ENCODE peak calls at places on chromosomes 11 and 22, in eight cellular contexts. Z, G, M, F, J, L, I and D are unnamed samples.

GRCh38 chr11:5369793-5370192 is 13.8 kb upstream of the OR51M1 start:
- DNase-seq in M (no peak), F (no peak), L (no peak), I (peak; percentile 14), J (no peak), G (no peak), Z (no peak), D (no peak)

GRCh38 chr22:32997295-32997694 is 60.9 kb downstream of the SYN3 start:
- DNase-seq in J (no peak), M (no peak), F (no peak), Z (no peak), L (no peak), G (no peak), I (no peak), D (no peak)

GRCh38 chr22:19879248-19879575 is 24.5 kb upstream of the GNB1L start:
- DNase-seq in J (no peak), M (no peak), G (no peak), L (no peak), F (no peak), I (no peak), Z (no peak), D (no peak)

GRCh38 chr11:126310229-126310991 is 6.5 kb downstream of the DCPS start:
- DNase-seq in M (peak; percentile 36), J (peak; percentile 20), F (peak; percentile 87), L (peak; percentile 71), G (peak; percentile 49), Z (no peak), I (no peak), D (no peak)

GRCh38 chr11:35629511-35629910 is 11.3 kb downstream of the FJX1 start:
- DNase-seq in Z (no peak), L (no peak), M (no peak), J (no peak), F (no peak), I (no peak), G (no peak), D (no peak)

GRCh38 chr22:45478108-45478771 is 24.4 kb upstream of the FBLN1 start:
- DNase-seq in I (no peak), F (no peak), M (no peak), Z (no peak), G (no peak), J (no peak), L (no peak), D (no peak)

GRCh38 chr11:18394928-18395734 is 768 bp downstream of the LDHA start:
- DNase-seq in L (peak; percentile 37), M (no peak), J (no peak), G (no peak), F (peak; percentile 24), Z (no peak), I (peak; percentile 20), D (no peak)

GRCh38 chr11:83666149-83666548 is 380.0 kb upstream of the CCDC90B start:
- DNase-seq in J (no peak), Z (no peak), F (no peak), L (no peak), M (no peak), I (no peak), G (no peak), D (no peak)

GRCh38 chr11:114273071-114273470 is 23.1 kb upstream of the NNMT start:
- DNase-seq in Z (no peak), F (no peak), J (no peak), I (no peak), G (no peak), L (no peak), M (no peak), D (no peak)

GRCh38 chr11:35907648-35908431 is 36.0 kb upstream of the LDLRAD3 start:
- DNase-seq in L (no peak), F (no peak), I (peak; percentile 30), M (no peak), G (peak; percentile 54), Z (no peak), J (no peak), D (peak; percentile 64)

GRCh38 chr11:66332371-66333219 is 3.6 kb downstream of the RIN1 start:
- DNase-seq in G (no peak), M (no peak), L (no peak), J (no peak), I (no peak), F (no peak), Z (no peak), D (no peak)

GRCh38 chr22:45599836-45600577 is 71.6 kb upstream of the ATXN10 start:
- DNase-seq in G (no peak), Z (no peak), J (no peak), M (no peak), I (no peak), L (no peak), F (no peak), D (no peak)

GRCh38 chr22:27718186-27719032 is 83.1 kb downstream of the MN1 start:
- DNase-seq in I (no peak), M (no peak), Z (no peak), G (peak; percentile 73), F (no peak), J (no peak), L (no peak), D (no peak)

GRCh38 chr22:49726022-49726681 is 101.5 kb downstream of the BRD1 start:
- DNase-seq in L (no peak), I (no peak), G (no peak), F (no peak), M (no peak), J (no peak), Z (no peak), D (no peak)

GRCh38 chr22:33811208-33811607 is 109.1 kb downstream of the LARGE1 start:
- DNase-seq in G (no peak), L (no peak), Z (no peak), J (no peak), I (no peak), F (no peak), M (no peak), D (no peak)

GRCh38 chr11:98568011-98568410 is 452.7 kb upstream of the CNTN5 start:
- DNase-seq in Z (no peak), L (no peak), G (no peak), I (no peak), J (no peak), F (no peak), M (no peak), D (no peak)

GRCh38 chr11:36363361-36364272 is 67.5 kb downstream of the PRR5L start:
- DNase-seq in G (no peak), L (no peak), J (no peak), F (no peak), Z (no peak), I (no peak), M (no peak), D (no peak)

GRCh38 chr22:38243007-38243775 is 29.6 kb downstream of the TMEM184B start:
- DNase-seq in I (no peak), Z (no peak), G (no peak), M (no peak), J (no peak), F (peak; percentile 44), L (peak; percentile 65), D (no peak)

GRCh38 chr11:104916442-104916841 is 18.2 kb upstream of the CASP12 start:
- DNase-seq in M (no peak), G (no peak), L (no peak), Z (no peak), I (no peak), F (no peak), J (no peak), D (no peak)

GRCh38 chr11:37946155-37946766 is 1348.2 kb upstream of the RAG2 start:
- DNase-seq in G (no peak), J (no peak), L (no peak), F (no peak), Z (no peak), M (no peak), I (peak; percentile 6), D (peak; percentile 7)

GRCh38 chr11:46338988-46339666 is 8.1 kb upstream of the DGKZ start:
- DNase-seq in F (no peak), I (no peak), M (no peak), Z (no peak), G (peak; percentile 73), J (no peak), L (no peak), D (no peak)

GRCh38 chr22:48744967-48745841 is 1082.5 kb downstream of the BRD1 start:
- DNase-seq in G (no peak), L (no peak), Z (no peak), F (no peak), M (no peak), J (no peak), I (no peak), D (no peak)

GRCh38 chr11:43138621-43139140 is 173.1 kb upstream of the API5 start:
- DNase-seq in I (no peak), G (no peak), M (no peak), F (no peak), J (no peak), L (no peak), Z (no peak), D (no peak)

GRCh38 chr22:47132428-47132825 is 370.0 kb downstream of the TBC1D22A start:
- DNase-seq in L (no peak), F (no peak), M (no peak), J (no peak), Z (no peak), I (no peak), G (no peak), D (no peak)

GRCh38 chr11:23359297-23359696 is 499.0 kb upstream of the CCDC179 start:
- DNase-seq in Z (no peak), G (peak; percentile 23), I (no peak), L (no peak), F (no peak), J (no peak), M (no peak), D (no peak)

GRCh38 chr11:70104419-70104818 is 26.3 kb downstream of the ANO1 start:
- DNase-seq in J (no peak), I (no peak), F (no peak), M (no peak), L (no peak), Z (no peak), G (no peak), D (no peak)

GRCh38 chr22:36201630-36202312 is at the start of gene APOL4:
- DNase-seq in F (peak; percentile 9), Z (no peak), I (no peak), M (no peak), G (no peak), L (peak; percentile 30), J (no peak), D (no peak)

GRCh38 chr11:28739489-28740280 is 631.5 kb downstream of the METTL15 start:
- DNase-seq in Z (no peak), I (no peak), F (no peak), G (no peak), L (no peak), M (no peak), J (no peak), D (no peak)

GRCh38 chr11:134398079-134398444 is 14.0 kb downstream of the B3GAT1 start:
- DNase-seq in G (no peak), I (no peak), L (peak; percentile 87), J (no peak), F (peak; percentile 81), Z (no peak), M (no peak), D (no peak)

GRCh38 chr11:72937439-72937838 is 123.2 kb downstream of the ATG16L2 start:
- DNase-seq in M (no peak), F (no peak), Z (no peak), J (no peak), I (no peak), G (no peak), L (no peak), D (no peak)

GRCh38 chr11:3030289-3031070 is 26.7 kb downstream of the CARS1 start:
- DNase-seq in M (no peak), L (no peak), F (no peak), Z (no peak), J (no peak), I (no peak), G (no peak), D (no peak)